ENCODE peak calls at places on chromosomes 4 and X, in four cellular contexts. One of them, this sample, is unnamed.

GRCh38 chr4:77172336-77172735 is 15.3 kb downstream of the CCNG2 start:
- DNase-seq in mucosa of descending colon: no peak
- DNase-seq in WERI-Rb-1: no peak
- DNase-seq in GM10248: no peak
- DNase-seq in this sample: no peak

GRCh38 chr4:152363086-152363485 is 172.8 kb downstream of the FBXW7 start:
- DNase-seq in mucosa of descending colon: no peak
- DNase-seq in WERI-Rb-1: no peak
- DNase-seq in GM10248: no peak
- DNase-seq in this sample: no peak

GRCh38 chr4:134702374-134702773 is 500.8 kb upstream of the PABPC4L start:
- DNase-seq in mucosa of descending colon: no peak
- DNase-seq in WERI-Rb-1: peak; percentile 30
- DNase-seq in GM10248: no peak
- DNase-seq in this sample: no peak

GRCh38 chr4:180028682-180029081 is 2214.5 kb upstream of the TENM3 start:
- DNase-seq in mucosa of descending colon: peak; percentile 67
- DNase-seq in WERI-Rb-1: peak; percentile 77
- DNase-seq in GM10248: no peak
- DNase-seq in this sample: peak; percentile 33

GRCh38 chrX:66676413-66676812 is 37.5 kb upstream of the EDA2R start:
- DNase-seq in mucosa of descending colon: no peak
- DNase-seq in WERI-Rb-1: no peak
- DNase-seq in GM10248: no peak
- DNase-seq in this sample: no peak

GRCh38 chr4:22187203-22187835 is 238.7 kb upstream of the KCNIP4 start:
- DNase-seq in mucosa of descending colon: no peak
- DNase-seq in WERI-Rb-1: no peak
- DNase-seq in GM10248: no peak
- DNase-seq in this sample: no peak

GRCh38 chr4:185020293-185020808 is 2.1 kb downstream of the HELT start:
- DNase-seq in mucosa of descending colon: no peak
- DNase-seq in WERI-Rb-1: no peak
- DNase-seq in GM10248: no peak
- DNase-seq in this sample: no peak

GRCh38 chr4:108651068-108651794 is 832 bp downstream of the OSTC start:
- DNase-seq in mucosa of descending colon: peak; percentile 21
- DNase-seq in WERI-Rb-1: no peak
- DNase-seq in GM10248: no peak
- DNase-seq in this sample: no peak

GRCh38 chrX:154046262-154046771 is 26.6 kb upstream of the IRAK1 start:
- DNase-seq in mucosa of descending colon: peak; percentile 16
- DNase-seq in WERI-Rb-1: no peak
- DNase-seq in GM10248: no peak
- DNase-seq in this sample: no peak

GRCh38 chr4:68077737-68078136 is 51.9 kb downstream of the TMPRSS11F start:
- DNase-seq in mucosa of descending colon: no peak
- DNase-seq in WERI-Rb-1: no peak
- DNase-seq in GM10248: no peak
- DNase-seq in this sample: no peak

GRCh38 chr4:39521253-39521908 is 5.9 kb downstream of the UGDH start:
- DNase-seq in mucosa of descending colon: no peak
- DNase-seq in WERI-Rb-1: no peak
- DNase-seq in GM10248: no peak
- DNase-seq in this sample: no peak

GRCh38 chrX:24513416-24513815 is 48.3 kb downstream of the PDK3 start:
- DNase-seq in mucosa of descending colon: no peak
- DNase-seq in WERI-Rb-1: no peak
- DNase-seq in GM10248: peak; percentile 43
- DNase-seq in this sample: peak; percentile 67

GRCh38 chr4:74389494-74389893 is 24.5 kb downstream of the EREG start:
- DNase-seq in mucosa of descending colon: no peak
- DNase-seq in WERI-Rb-1: no peak
- DNase-seq in GM10248: no peak
- DNase-seq in this sample: no peak

GRCh38 chrX:104922206-104922621 is 298.3 kb downstream of the TEX13A start:
- DNase-seq in mucosa of descending colon: peak; percentile 69
- DNase-seq in WERI-Rb-1: peak; percentile 76
- DNase-seq in GM10248: peak; percentile 59
- DNase-seq in this sample: peak; percentile 75

GRCh38 chr4:75048208-75048879 is 115.4 kb downstream of the PARM1 start:
- DNase-seq in mucosa of descending colon: no peak
- DNase-seq in WERI-Rb-1: no peak
- DNase-seq in GM10248: no peak
- DNase-seq in this sample: no peak

GRCh38 chr4:2331519-2332200 is 69.8 kb upstream of the MXD4 start:
- DNase-seq in mucosa of descending colon: no peak
- DNase-seq in WERI-Rb-1: no peak
- DNase-seq in GM10248: no peak
- DNase-seq in this sample: no peak

GRCh38 chr4:5801696-5802095 is 90.7 kb downstream of the EVC start:
- DNase-seq in mucosa of descending colon: no peak
- DNase-seq in WERI-Rb-1: no peak
- DNase-seq in GM10248: no peak
- DNase-seq in this sample: no peak

GRCh38 chr4:4259484-4260100 is 11.6 kb upstream of the TMEM128 start:
- DNase-seq in mucosa of descending colon: no peak
- DNase-seq in WERI-Rb-1: no peak
- DNase-seq in GM10248: no peak
- DNase-seq in this sample: no peak

GRCh38 chr4:3345384-3345783 is 52.6 kb downstream of the RGS12 start:
- DNase-seq in mucosa of descending colon: no peak
- DNase-seq in WERI-Rb-1: no peak
- DNase-seq in GM10248: no peak
- DNase-seq in this sample: no peak

GRCh38 chr4:145176641-145177432 is 3.6 kb downstream of the OTUD4 start:
- DNase-seq in mucosa of descending colon: peak; percentile 30
- DNase-seq in WERI-Rb-1: no peak
- DNase-seq in GM10248: no peak
- DNase-seq in this sample: no peak

GRCh38 chr4:133799916-133800315 is 401.7 kb downstream of the PABPC4L start:
- DNase-seq in mucosa of descending colon: no peak
- DNase-seq in WERI-Rb-1: no peak
- DNase-seq in GM10248: no peak
- DNase-seq in this sample: no peak

GRCh38 chrX:18983711-18984380 is at the start of gene PHKA2:
- DNase-seq in mucosa of descending colon: peak; percentile 66
- DNase-seq in WERI-Rb-1: peak; percentile 38
- DNase-seq in GM10248: no peak
- DNase-seq in this sample: peak; percentile 41

GRCh38 chrX:1124531-1124930 is 87.9 kb downstream of the CRLF2 start:
- DNase-seq in mucosa of descending colon: no peak
- DNase-seq in WERI-Rb-1: no peak
- DNase-seq in GM10248: no peak
- DNase-seq in this sample: no peak

GRCh38 chr4:39814403-39815185 is 116.7 kb downstream of the UBE2K start:
- DNase-seq in mucosa of descending colon: no peak
- DNase-seq in WERI-Rb-1: no peak
- DNase-seq in GM10248: peak; percentile 38
- DNase-seq in this sample: peak; percentile 21

GRCh38 chr4:31106419-31106818 is 386.2 kb downstream of the PCDH7 start:
- DNase-seq in mucosa of descending colon: no peak
- DNase-seq in WERI-Rb-1: no peak
- DNase-seq in GM10248: no peak
- DNase-seq in this sample: no peak

GRCh38 chr4:173009129-173009823 is 159.3 kb upstream of the GALNT7 start:
- DNase-seq in mucosa of descending colon: no peak
- DNase-seq in WERI-Rb-1: no peak
- DNase-seq in GM10248: no peak
- DNase-seq in this sample: no peak

DNA sequence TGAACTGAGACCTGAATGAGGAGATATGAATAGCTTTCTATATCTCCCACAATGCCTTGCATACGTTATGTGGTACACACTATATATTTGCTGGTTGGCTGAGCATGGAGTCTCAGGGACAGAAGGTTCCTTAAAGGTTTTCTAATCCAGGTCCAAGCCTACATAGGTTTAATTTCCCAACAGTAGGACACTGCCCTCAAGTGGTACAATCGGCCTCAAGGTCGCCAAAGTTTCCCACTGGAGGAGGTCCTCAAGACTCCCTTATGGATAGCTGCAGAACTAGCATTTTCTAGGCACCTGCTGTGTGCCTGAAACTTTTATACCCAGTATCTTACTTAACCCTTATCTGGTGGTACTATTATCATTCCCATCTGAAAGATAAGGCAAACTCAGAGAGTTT is 21.0 kb upstream of the EFNB1 start:
- DNase-seq in mucosa of descending colon: no peak
- DNase-seq in WERI-Rb-1: no peak
- DNase-seq in GM10248: no peak
- DNase-seq in this sample: no peak
- TF ChIP-seq CTCF in mucosa of descending colon: no peak
- TF ChIP-seq CTCF in WERI-Rb-1: peak; percentile 48
- TF ChIP-seq CTCF in GM10248: no peak
- TF ChIP-seq CTCF in this sample: no peak

GRCh38 chr4:17117746-17118145 is 219.3 kb upstream of the LDB2 start:
- DNase-seq in mucosa of descending colon: no peak
- DNase-seq in WERI-Rb-1: no peak
- DNase-seq in GM10248: no peak
- DNase-seq in this sample: no peak

GRCh38 chr4:17109126-17109525 is 210.7 kb upstream of the LDB2 start:
- DNase-seq in mucosa of descending colon: no peak
- DNase-seq in WERI-Rb-1: no peak
- DNase-seq in GM10248: no peak
- DNase-seq in this sample: no peak

GRCh38 chr4:17115546-17115945 is 217.1 kb upstream of the LDB2 start:
- DNase-seq in mucosa of descending colon: no peak
- DNase-seq in WERI-Rb-1: no peak
- DNase-seq in GM10248: no peak
- DNase-seq in this sample: no peak

GRCh38 chr4:17111436-17111835 is 213.0 kb upstream of the LDB2 start:
- DNase-seq in mucosa of descending colon: no peak
- DNase-seq in WERI-Rb-1: no peak
- DNase-seq in GM10248: no peak
- DNase-seq in this sample: no peak

GRCh38 chr4:17111959-17112659 is 213.7 kb upstream of the LDB2 start:
- DNase-seq in mucosa of descending colon: no peak
- DNase-seq in WERI-Rb-1: peak; percentile 21
- DNase-seq in GM10248: peak; percentile 14
- DNase-seq in this sample: peak; percentile 13
- TF ChIP-seq CTCF in mucosa of descending colon: no peak
- TF ChIP-seq CTCF in WERI-Rb-1: peak; percentile 80
- TF ChIP-seq CTCF in GM10248: peak; percentile 17
- TF ChIP-seq CTCF in this sample: peak; percentile 26

GRCh38 chr4:14264437-14264836 is 636.9 kb upstream of the BOD1L1 start:
- DNase-seq in mucosa of descending colon: no peak
- DNase-seq in WERI-Rb-1: peak; percentile 11
- DNase-seq in GM10248: no peak
- DNase-seq in this sample: no peak
- TF ChIP-seq CTCF in mucosa of descending colon: no peak
- TF ChIP-seq CTCF in WERI-Rb-1: no peak
- TF ChIP-seq CTCF in GM10248: no peak
- TF ChIP-seq CTCF in this sample: no peak

GRCh38 chrX:21972046-21972445 is 31.5 kb downstream of the SMS start:
- DNase-seq in mucosa of descending colon: peak; percentile 16
- DNase-seq in WERI-Rb-1: no peak
- DNase-seq in GM10248: no peak
- DNase-seq in this sample: no peak

GRCh38 chrX:21973321-21974010 is 33.0 kb downstream of the SMS start:
- DNase-seq in mucosa of descending colon: no peak
- DNase-seq in WERI-Rb-1: no peak
- DNase-seq in GM10248: no peak
- DNase-seq in this sample: no peak

GRCh38 chrX:21975242-21975641 is 34.7 kb downstream of the SMS start:
- DNase-seq in mucosa of descending colon: no peak
- DNase-seq in WERI-Rb-1: no peak
- DNase-seq in GM10248: no peak
- DNase-seq in this sample: no peak

GRCh38 chrX:21974011-21974385 is 33.5 kb downstream of the SMS start:
- DNase-seq in mucosa of descending colon: peak; percentile 33
- DNase-seq in WERI-Rb-1: no peak
- DNase-seq in GM10248: no peak
- DNase-seq in this sample: no peak

GRCh38 chrX:21972721-21973120 is 32.2 kb downstream of the SMS start:
- DNase-seq in mucosa of descending colon: no peak
- DNase-seq in WERI-Rb-1: no peak
- DNase-seq in GM10248: no peak
- DNase-seq in this sample: peak; percentile 68
- TF ChIP-seq CTCF in mucosa of descending colon: no peak
- TF ChIP-seq CTCF in WERI-Rb-1: peak; percentile 8
- TF ChIP-seq CTCF in GM10248: no peak
- TF ChIP-seq CTCF in this sample: no peak

This sample was measured in activated CD8-positive, alpha-beta T cell treated with anti-CD3 and anti-CD28 coated beads for 36 hours.